ENCODE peak calls at places on chromosomes 5 and 9, in six cellular contexts. B is IMR-90, E is A549, H is SK-N-SH, L is GM12878, N is H1. S is an unnamed sample.

GRCh38 chr5:14794600-14795230 is 76.9 kb downstream of the ANKH start:
- DNase-seq in N (no peak), E (no peak), H (no peak), L (no peak), B (no peak), S (no peak)

GRCh38 chr9:136409557-136410455 is 608 bp downstream of the ENTR1 start:
- DNase-seq in H (peak; percentile 80), N (no peak), B (peak; percentile 22), L (no peak), E (peak; percentile 24), S (peak; percentile 36)

GRCh38 chr9:99056876-99057664 is 47.8 kb upstream of the TGFBR1 start:
- DNase-seq in E (no peak), N (no peak), L (no peak), B (peak; percentile 91), H (no peak), S (no peak)

GRCh38 chr5:33381243-33381642 is 59.5 kb upstream of the TARS1 start:
- DNase-seq in L (no peak), N (no peak), H (no peak), B (no peak), E (no peak), S (no peak)

GRCh38 chr9:28456886-28457285 is 883.6 kb upstream of the C9orf72 start:
- DNase-seq in E (no peak), N (no peak), H (no peak), B (no peak), L (no peak), S (no peak)

GRCh38 chr5:72156921-72157320 is 49.6 kb downstream of the MAP1B start:
- DNase-seq in N (no peak), L (no peak), H (no peak), E (no peak), B (peak; percentile 98), S (no peak)

GRCh38 chr9:83572524-83572923 is 34.3 kb upstream of the FRMD3 start:
- DNase-seq in H (no peak), E (no peak), N (no peak), L (no peak), B (no peak), S (no peak)

GRCh38 chr9:840343-840742 is 1.2 kb upstream of the DMRT1 start:
- DNase-seq in N (no peak), L (no peak), B (no peak), H (no peak), E (no peak), S (peak; percentile 72)

GRCh38 chr5:43482490-43483064 is 1.1 kb downstream of the TMEM267 start:
- DNase-seq in L (no peak), B (peak; percentile 28), E (no peak), H (peak; percentile 12), N (no peak), S (no peak)

GRCh38 chr5:56175028-56175427 is 58.1 kb downstream of the ANKRD55 start:
- DNase-seq in B (no peak), L (no peak), E (no peak), N (no peak), H (no peak), S (no peak)
- TF ChIP-seq USF2 in B (no peak), L (no peak), E (no peak), N (no peak), H (no peak), S (no peak)

GRCh38 chr5:1760656-1761452 is 38.8 kb downstream of the MRPL36 start:
- DNase-seq in N (no peak), H (no peak), E (no peak), L (no peak), B (no peak), S (no peak)
- TF ChIP-seq USF2 in N (no peak), H (no peak), E (no peak), L (no peak), B (no peak), S (no peak)

DNA sequence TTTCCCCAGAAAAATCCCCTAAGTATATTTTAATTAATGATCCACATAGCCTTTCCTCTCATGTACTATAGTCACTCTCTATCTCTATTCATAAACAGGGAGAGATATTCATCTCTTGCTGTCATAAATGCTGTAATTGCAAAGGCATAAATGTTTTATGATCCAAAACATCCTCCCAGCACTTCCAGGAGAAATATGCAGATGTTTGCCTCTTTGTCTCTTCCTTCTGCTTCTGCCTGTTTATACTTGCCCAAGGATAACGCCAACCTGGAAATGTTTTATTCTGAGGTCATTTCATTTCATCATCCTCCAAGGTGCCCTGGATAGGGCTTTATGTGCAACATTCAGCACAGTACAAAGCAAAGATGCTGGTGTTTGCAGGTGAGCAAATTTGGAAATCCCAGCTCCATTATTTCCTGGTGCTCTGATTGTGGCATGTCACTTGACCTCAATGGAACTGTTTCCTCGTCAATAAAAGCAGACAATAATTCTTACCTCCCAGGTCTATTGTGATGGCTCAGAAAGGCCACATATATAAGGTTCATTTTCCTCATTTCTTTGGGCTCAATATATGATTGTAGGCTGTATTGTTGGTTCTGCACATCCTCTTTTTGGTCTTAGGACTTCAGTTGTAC is 6.9 kb downstream of the TNFSF15 start:
- DNase-seq in N (no peak), H (peak; percentile 46), L (no peak), E (peak; percentile 11), B (no peak), S (no peak)
- TF ChIP-seq USF2 in N (no peak), H (no peak), L (no peak), E (no peak), B (no peak), S (no peak)

DNA sequence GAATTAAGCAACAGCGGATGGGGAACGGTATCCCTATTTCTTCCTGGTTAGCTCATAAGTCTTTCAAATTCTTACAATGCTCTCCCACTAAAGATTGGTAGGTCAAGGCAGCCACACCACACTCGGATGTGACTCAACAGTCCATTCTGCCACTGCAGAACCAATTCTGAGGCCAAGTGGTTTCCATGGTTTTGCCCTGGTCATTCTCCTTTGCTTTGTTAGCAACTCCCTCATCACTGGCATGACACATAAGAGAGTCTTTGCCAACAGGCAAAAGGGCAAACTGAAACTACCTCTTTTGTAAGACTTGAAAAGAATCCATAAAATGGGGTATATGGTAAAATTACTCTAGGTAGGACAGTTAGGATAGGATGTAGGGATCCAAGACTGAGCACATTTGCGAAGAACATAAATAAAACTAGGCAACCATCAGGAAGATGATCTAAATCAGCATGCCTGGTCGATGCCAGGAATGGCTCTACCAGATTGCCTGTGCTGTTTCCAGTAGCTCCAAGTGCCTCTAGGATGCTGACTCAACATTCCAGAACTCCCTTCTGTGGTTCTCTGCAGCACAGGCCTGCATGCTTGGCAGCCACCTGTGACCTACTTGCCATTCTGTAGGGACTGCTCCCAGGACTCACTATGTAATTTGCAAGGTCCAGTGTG is 105.4 kb downstream of the DCP2 start:
- DNase-seq in B (peak; percentile 80), L (no peak), H (no peak), E (no peak), N (no peak), S (no peak)
- TF ChIP-seq USF2 in B (no peak), L (no peak), H (no peak), E (no peak), N (no peak), S (no peak)

GRCh38 chr9:129357773-129358250 is 179.8 kb upstream of the IER5L start:
- DNase-seq in H (no peak), B (no peak), N (no peak), E (no peak), L (no peak), S (no peak)

GRCh38 chr9:129358621-129359154 is 180.6 kb upstream of the IER5L start:
- DNase-seq in E (no peak), L (no peak), H (no peak), N (no peak), B (no peak), S (no peak)

GRCh38 chr9:129359162-129359811 is 181.2 kb upstream of the IER5L start:
- DNase-seq in N (no peak), L (no peak), H (no peak), E (no peak), B (no peak), S (no peak)

GRCh38 chr9:129355641-129356040 is 177.6 kb upstream of the IER5L start:
- DNase-seq in L (no peak), E (no peak), H (no peak), N (no peak), B (no peak), S (no peak)

DNA sequence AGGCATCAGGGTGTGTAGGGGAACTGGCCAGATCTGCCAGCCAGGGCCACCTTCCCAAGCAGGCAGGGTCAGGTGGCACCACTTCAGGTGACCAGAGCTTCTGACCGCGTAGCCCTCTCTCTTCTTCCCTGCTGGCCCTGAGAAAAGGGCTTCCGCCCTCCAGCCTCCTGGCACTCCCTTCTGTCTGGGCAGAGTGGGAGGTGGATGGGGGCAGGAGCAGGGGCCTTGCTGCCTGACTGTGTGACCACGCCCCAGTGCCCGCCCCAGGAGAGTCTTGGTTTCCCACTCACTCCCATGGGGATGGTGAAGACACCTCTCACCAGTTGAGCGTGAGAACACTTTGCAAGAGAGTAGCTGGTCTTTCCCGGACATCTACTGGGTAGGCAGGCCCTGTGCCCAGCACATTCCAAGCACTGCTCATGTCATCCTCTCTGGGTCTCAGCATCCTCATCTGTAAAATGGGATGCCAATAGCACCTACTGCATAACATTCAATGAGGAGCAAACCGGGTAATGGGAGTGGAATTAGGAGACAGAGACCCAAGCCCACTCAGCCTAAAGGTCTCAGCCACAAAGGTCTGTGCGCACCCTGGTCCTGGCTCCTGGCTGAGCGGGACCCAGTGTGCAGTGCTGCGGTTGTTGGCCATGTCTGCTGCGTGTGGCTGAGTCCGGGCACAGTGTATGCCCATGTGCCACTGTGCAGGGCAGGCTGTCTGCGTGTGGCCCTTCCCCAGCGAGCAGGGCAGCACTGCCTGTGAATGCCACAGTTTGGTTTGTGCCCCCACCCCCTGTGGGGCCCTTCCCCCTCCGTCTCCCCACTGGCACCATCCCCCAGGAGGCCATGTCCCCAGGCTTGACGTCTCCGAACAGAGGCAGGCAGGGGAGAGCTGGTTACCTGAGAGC is 179.1 kb upstream of the IER5L start:
- DNase-seq in B (no peak), N (no peak), E (no peak), H (no peak), L (no peak), S (no peak)
- TF ChIP-seq USF2 in B (no peak), N (no peak), E (no peak), H (no peak), L (no peak), S (no peak)

DNA sequence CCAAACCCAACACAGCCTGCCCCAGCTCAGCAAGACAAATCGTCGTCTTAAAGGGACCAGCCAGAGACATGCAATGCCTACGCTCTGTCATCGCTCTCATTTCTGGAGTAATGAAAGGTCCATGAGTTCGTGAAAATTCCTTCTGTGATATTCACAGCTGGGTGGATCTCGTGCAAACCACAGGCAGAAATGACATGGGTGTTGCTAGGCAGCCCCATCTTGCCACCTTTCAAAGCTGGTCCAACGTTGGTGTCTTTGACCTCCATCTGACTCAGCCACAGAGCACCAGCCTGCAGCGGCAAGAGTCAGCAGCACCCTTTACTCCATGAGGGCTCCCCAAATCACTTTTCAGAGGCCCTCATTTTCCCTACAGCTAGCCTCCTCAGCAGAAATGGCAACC is 215.3 kb downstream of the SLIT3 start:
- DNase-seq in B (no peak), N (no peak), E (no peak), H (no peak), L (no peak), S (no peak)
- TF ChIP-seq USF2 in B (no peak), N (no peak), E (no peak), H (no peak), L (no peak), S (no peak)

S was measured in WTC11.